ENCODE peak calls at places on chromosomes 5 and 9, in ten cellular contexts. O is H54; H is ovary; K is hippocampal formation; I is LNCaP clone FGC; R is Panc1; J is lower lobe of right lung; N is SW480; U is cardiac septum; X is activated T-helper 2 cell treated with anti-CD3 and anti-CD28 coated beads, Interferon-gamma antibody, Interleukin-2, Interleukin-4, amounts not matched to agents 10 μg/mL and 5 μg/mL and 100 μg/mL, durations not matched to agents 14 hours and 24 hours and 36 hours. D is an unnamed sample.

GRCh38 chr5:160442824-160443431 is 21.3 kb downstream of the PTTG1 start:
- DNase-seq in N (no peak), H (no peak), R (no peak), I (no peak), U (no peak), X (no peak), O (no peak), J (no peak), K (no peak), D (no peak)

GRCh38 chr5:172321593-172321992 is 38.0 kb upstream of the UBTD2 start:
- DNase-seq in K (no peak), O (no peak), J (no peak), H (no peak), U (no peak), N (no peak), R (no peak), X (no peak), I (no peak), D (no peak)

GRCh38 chr5:144042157-144042556 is 128.3 kb downstream of the YIPF5 start:
- DNase-seq in U (no peak), H (no peak), R (no peak), X (no peak), J (no peak), K (no peak), O (no peak), I (no peak), N (no peak), D (no peak)

GRCh38 chr5:147055850-147056523 is 177.4 kb upstream of the PPP2R2B start:
- DNase-seq in U (no peak), X (no peak), K (no peak), J (no peak), O (no peak), N (no peak), I (no peak), R (no peak), H (no peak), D (no peak)

GRCh38 chr9:120783611-120784047 is 9.6 kb downstream of the FBXW2 start:
- DNase-seq in X (no peak), U (no peak), O (no peak), K (no peak), N (no peak), J (no peak), R (no peak), H (no peak), I (peak), D (no peak)

GRCh38 chr5:173671121-173671949 is 54.9 kb upstream of the BOD1 start:
- DNase-seq in I (no peak), X (no peak), H (no peak), N (no peak), R (no peak), O (no peak), U (no peak), J (peak), K (peak), D (peak)

GRCh38 chr5:55577353-55578060 is 42.7 kb upstream of the PLPP1 start:
- DNase-seq in N (no peak), R (no peak), K (peak), U (no peak), J (no peak), O (no peak), H (no peak), X (no peak), I (no peak), D (no peak)

GRCh38 chr5:35963381-35963843 is 25.0 kb upstream of the CAPSL start:
- DNase-seq in J (no peak), H (no peak), O (no peak), X (no peak), N (no peak), R (no peak), I (no peak), K (no peak), U (no peak), D (no peak)

GRCh38 chr9:107213561-107214028 is 69.5 kb upstream of the RAD23B start:
- DNase-seq in O (peak), K (no peak), U (no peak), N (peak), J (no peak), H (no peak), I (no peak), R (peak), X (peak), D (no peak)

GRCh38 chr5:59174248-59174844 is 591.5 kb downstream of the RAB3C start:
- DNase-seq in I (peak), U (no peak), K (no peak), J (no peak), N (peak), R (no peak), X (no peak), O (peak), H (no peak), D (no peak)

GRCh38 chr9:130054428-130054786 is 701 bp downstream of the GPR107 start:
- DNase-seq in K (no peak), H (no peak), O (no peak), J (no peak), X (no peak), U (no peak), R (no peak), N (no peak), I (no peak), D (no peak)

GRCh38 chr5:174624754-174625506 is 99.5 kb upstream of the MSX2 start:
- DNase-seq in X (no peak), H (no peak), R (no peak), U (no peak), N (no peak), J (no peak), K (no peak), O (no peak), I (no peak), D (no peak)

GRCh38 chr5:158955636-158956035 is 144.1 kb downstream of the EBF1 start:
- DNase-seq in U (no peak), R (no peak), H (no peak), X (no peak), J (no peak), I (no peak), O (no peak), N (no peak), K (no peak), D (no peak)

GRCh38 chr5:7078090-7078489 is 317.8 kb upstream of the ADCY2 start:
- DNase-seq in H (no peak), U (no peak), R (no peak), X (no peak), O (no peak), K (no peak), J (no peak), I (no peak), N (no peak), D (no peak)

GRCh38 chr9:71487046-71487445 is 281.3 kb downstream of the CEMIP2 start:
- DNase-seq in R (no peak), U (no peak), I (no peak), K (no peak), X (no peak), H (no peak), O (no peak), J (no peak), N (peak), D (no peak)

GRCh38 chr5:148808864-148809642 is 17.4 kb upstream of the ADRB2 start:
- DNase-seq in K (no peak), U (no peak), J (peak), O (no peak), I (no peak), H (no peak), R (no peak), N (peak), X (peak), D (no peak)

GRCh38 chr9:15578719-15579118 is 25.9 kb downstream of the CCDC171 start:
- DNase-seq in N (no peak), I (no peak), O (no peak), H (no peak), J (no peak), R (no peak), U (no peak), X (no peak), K (no peak), D (peak)

GRCh38 chr9:93659837-93660177 is 83.4 kb downstream of the PHF2 start:
- DNase-seq in J (peak), R (no peak), O (no peak), K (no peak), N (no peak), H (no peak), X (no peak), U (peak), I (no peak), D (peak)

GRCh38 chr9:124222918-124223720 is 34.6 kb upstream of the NEK6 start:
- DNase-seq in O (peak), R (no peak), K (peak), U (peak), N (peak), X (no peak), I (peak), H (no peak), J (peak), D (peak)

GRCh38 chr5:179786861-179787260 is 6.9 kb upstream of the LTC4S start:
- DNase-seq in R (no peak), O (no peak), U (no peak), J (no peak), K (no peak), N (no peak), I (no peak), H (no peak), X (no peak), D (no peak)

GRCh38 chr9:87601595-87601994 is 103.9 kb downstream of the DAPK1 start:
- DNase-seq in X (no peak), J (no peak), R (no peak), I (no peak), N (no peak), U (no peak), O (no peak), H (no peak), K (no peak), D (no peak)

GRCh38 chr9:126297656-126298318 is 28.8 kb upstream of the MVB12B start:
- DNase-seq in U (no peak), J (no peak), N (no peak), K (no peak), I (no peak), X (no peak), H (no peak), O (no peak), R (no peak), D (no peak)

GRCh38 chr9:125235805-125236534 is 5.2 kb downstream of the HSPA5 start:
- DNase-seq in O (no peak), J (no peak), I (no peak), R (no peak), X (no peak), H (no peak), N (no peak), K (no peak), U (no peak), D (no peak)

GRCh38 chr9:36282275-36282674 is 24.0 kb upstream of the GNE start:
- DNase-seq in J (no peak), N (no peak), R (no peak), U (no peak), O (no peak), H (no peak), K (no peak), X (no peak), I (no peak), D (no peak)

GRCh38 chr5:120527251-120527650 is 63.2 kb downstream of the PRR16 start:
- DNase-seq in I (no peak), H (no peak), K (no peak), N (no peak), O (no peak), X (no peak), J (no peak), U (no peak), R (no peak), D (no peak)

GRCh38 chr5:179393078-179393477 is 47.8 kb upstream of the ADAMTS2 start:
- DNase-seq in K (no peak), O (no peak), H (no peak), X (no peak), N (peak), J (no peak), I (no peak), U (no peak), R (peak), D (no peak)

GRCh38 chr5:55544341-55544740 is 9.6 kb upstream of the PLPP1 start:
- DNase-seq in K (no peak), I (no peak), J (no peak), N (no peak), O (no peak), U (no peak), H (no peak), R (no peak), X (no peak), D (no peak)

GRCh38 chr9:127585161-127585750 is 26.8 kb upstream of the STXBP1 start:
- DNase-seq in O (no peak), J (no peak), N (no peak), X (no peak), H (no peak), U (no peak), I (no peak), K (no peak), R (no peak), D (no peak)

GRCh38 chr5:173236531-173237501 is 1.8 kb upstream of the NKX2-5 start:
- DNase-seq in K (no peak), H (no peak), J (no peak), O (no peak), X (no peak), N (no peak), U (no peak), I (no peak), R (no peak), D (no peak)

GRCh38 chr9:78436873-78437272 is 139.9 kb downstream of the PSAT1 start:
- DNase-seq in O (no peak), I (no peak), R (no peak), K (no peak), H (no peak), J (no peak), N (no peak), U (no peak), X (no peak), D (no peak)

GRCh38 chr9:18861599-18862546 is 171.1 kb downstream of the SAXO1 start:
- DNase-seq in X (no peak), K (no peak), I (no peak), J (no peak), O (no peak), R (no peak), U (peak), H (peak), N (no peak), D (peak)

GRCh38 chr5:109304323-109304722 is 105.5 kb downstream of the PJA2 start:
- DNase-seq in J (no peak), H (no peak), R (no peak), K (no peak), N (no peak), I (no peak), U (no peak), O (no peak), X (no peak), D (no peak)

GRCh38 chr5:66963559-66963971 is 233.0 kb downstream of the CD180 start:
- DNase-seq in J (no peak), X (no peak), U (no peak), I (no peak), R (peak), O (no peak), H (no peak), N (no peak), K (no peak), D (no peak)

GRCh38 chr9:109904666-109905065 is 124.7 kb downstream of the PALM2AKAP2 start:
- DNase-seq in J (no peak), N (no peak), R (no peak), X (no peak), I (no peak), H (no peak), K (no peak), O (no peak), U (no peak), D (no peak)

GRCh38 chr9:81868145-81868544 is 60.1 kb upstream of the SPATA31D4 start:
- DNase-seq in K (no peak), I (no peak), J (no peak), R (no peak), U (no peak), N (no peak), O (no peak), H (no peak), X (no peak), D (no peak)

GRCh38 chr5:144144956-144145751 is 25.3 kb downstream of the YIPF5 start:
- DNase-seq in U (no peak), J (no peak), X (no peak), R (no peak), K (no peak), H (no peak), O (no peak), I (no peak), N (no peak), D (no peak)

D was measured in aorta.